ENCODE peak calls at places on chromosomes 3 and 15, in four cellular contexts. One of them, this sample, is unnamed.
A peak's percentile ranks its signal among the peaks of the same experiment; 100 is the strongest.

GRCh38 chr3:69791919-69792399 is 52.7 kb downstream of the MITF start:
- DNase-seq in NCI-H226: no peak
- DNase-seq in NCI-H524: no peak
- DNase-seq in NCI-H1092: no peak
- DNase-seq in this sample: no peak

GRCh38 chr3:9404680-9405079 is 7.3 kb downstream of the SETD5 start:
- DNase-seq in NCI-H226: no peak
- DNase-seq in NCI-H524: peak; percentile 33
- DNase-seq in NCI-H1092: no peak
- DNase-seq in this sample: no peak

GRCh38 chr3:122536634-122537033 is 21.9 kb upstream of the KPNA1 start:
- DNase-seq in NCI-H226: no peak
- DNase-seq in NCI-H524: no peak
- DNase-seq in NCI-H1092: no peak
- DNase-seq in this sample: no peak

GRCh38 chr15:41085029-41085428 is 31.1 kb downstream of the INO80 start:
- DNase-seq in NCI-H226: no peak
- DNase-seq in NCI-H524: no peak
- DNase-seq in NCI-H1092: no peak
- DNase-seq in this sample: no peak

GRCh38 chr15:90618330-90619136 is 88.8 kb downstream of the CRTC3 start:
- DNase-seq in NCI-H226: no peak
- DNase-seq in NCI-H524: no peak
- DNase-seq in NCI-H1092: peak; percentile 61
- DNase-seq in this sample: no peak

GRCh38 chr15:65819563-65819960 is 27.5 kb upstream of the DENND4A start:
- DNase-seq in NCI-H226: no peak
- DNase-seq in NCI-H524: no peak
- DNase-seq in NCI-H1092: no peak
- DNase-seq in this sample: no peak

GRCh38 chr3:177603137-177603603 is 405.9 kb upstream of the TBL1XR1 start:
- DNase-seq in NCI-H226: no peak
- DNase-seq in NCI-H524: no peak
- DNase-seq in NCI-H1092: no peak
- DNase-seq in this sample: peak; percentile 23

GRCh38 chr15:31403606-31404005 is 77.0 kb downstream of the KLF13 start:
- DNase-seq in NCI-H226: no peak
- DNase-seq in NCI-H524: no peak
- DNase-seq in NCI-H1092: no peak
- DNase-seq in this sample: no peak

GRCh38 chr3:71926242-71926560 is 141.3 kb upstream of the PROK2 start:
- DNase-seq in NCI-H226: peak; percentile 6
- DNase-seq in NCI-H524: peak; percentile 12
- DNase-seq in NCI-H1092: peak; percentile 60
- DNase-seq in this sample: no peak

GRCh38 chr15:37586976-37587375 is 347.5 kb upstream of the TMCO5A start:
- DNase-seq in NCI-H226: peak; percentile 26
- DNase-seq in NCI-H524: no peak
- DNase-seq in NCI-H1092: no peak
- DNase-seq in this sample: no peak

GRCh38 chr15:82934100-82934880 is 18.2 kb downstream of the HOMER2 start:
- DNase-seq in NCI-H226: no peak
- DNase-seq in NCI-H524: no peak
- DNase-seq in NCI-H1092: no peak
- DNase-seq in this sample: no peak

GRCh38 chr15:80404057-80404718 is at the start of gene ARNT2:
- DNase-seq in NCI-H226: peak; percentile 24
- DNase-seq in NCI-H524: peak; percentile 33
- DNase-seq in NCI-H1092: peak; percentile 35
- DNase-seq in this sample: no peak

GRCh38 chr15:34620814-34621213 is 37.4 kb upstream of the GOLGA8B start:
- DNase-seq in NCI-H226: no peak
- DNase-seq in NCI-H524: no peak
- DNase-seq in NCI-H1092: no peak
- DNase-seq in this sample: no peak

GRCh38 chr15:40379853-40380252 is 2.7 kb upstream of the KNSTRN start:
- DNase-seq in NCI-H226: peak; percentile 87
- DNase-seq in NCI-H524: no peak
- DNase-seq in NCI-H1092: no peak
- DNase-seq in this sample: no peak

GRCh38 chr3:123423806-123424205 is 25.1 kb downstream of the ADCY5 start:
- DNase-seq in NCI-H226: no peak
- DNase-seq in NCI-H524: peak; percentile 71
- DNase-seq in NCI-H1092: no peak
- DNase-seq in this sample: no peak

GRCh38 chr15:45185903-45186770 is 1.6 kb downstream of the SHF start:
- DNase-seq in NCI-H226: no peak
- DNase-seq in NCI-H524: no peak
- DNase-seq in NCI-H1092: no peak
- DNase-seq in this sample: no peak

GRCh38 chr3:45054196-45054857 is 28.2 kb downstream of the CLEC3B start:
- DNase-seq in NCI-H226: no peak
- DNase-seq in NCI-H524: no peak
- DNase-seq in NCI-H1092: no peak
- DNase-seq in this sample: no peak

GRCh38 chr3:138642927-138643253 is 34.3 kb downstream of the FAIM start:
- DNase-seq in NCI-H226: no peak
- DNase-seq in NCI-H524: no peak
- DNase-seq in NCI-H1092: no peak
- DNase-seq in this sample: no peak

GRCh38 chr3:169846458-169847193 is 23.1 kb downstream of the LRRC31 start:
- DNase-seq in NCI-H226: peak; percentile 86
- DNase-seq in NCI-H524: no peak
- DNase-seq in NCI-H1092: no peak
- DNase-seq in this sample: no peak

GRCh38 chr15:26662226-26662750 is 110.6 kb downstream of the GABRB3 start:
- DNase-seq in NCI-H226: no peak
- DNase-seq in NCI-H524: no peak
- DNase-seq in NCI-H1092: no peak
- DNase-seq in this sample: no peak

GRCh38 chr3:63333815-63334214 is 55.7 kb downstream of the SYNPR start:
- DNase-seq in NCI-H226: no peak
- DNase-seq in NCI-H524: no peak
- DNase-seq in NCI-H1092: no peak
- DNase-seq in this sample: peak; percentile 9

GRCh38 chr3:51997935-51998596 is 2.4 kb upstream of the RPL29 start:
- DNase-seq in NCI-H226: peak; percentile 84
- DNase-seq in NCI-H524: no peak
- DNase-seq in NCI-H1092: no peak
- DNase-seq in this sample: no peak

GRCh38 chr15:68431792-68432401 is at the start of gene ITGA11:
- DNase-seq in NCI-H226: peak; percentile 68
- DNase-seq in NCI-H524: peak; percentile 58
- DNase-seq in NCI-H1092: peak; percentile 39
- DNase-seq in this sample: no peak

GRCh38 chr15:63322541-63322940 is 45.1 kb downstream of the APH1B start:
- DNase-seq in NCI-H226: peak; percentile 45
- DNase-seq in NCI-H524: no peak
- DNase-seq in NCI-H1092: no peak
- DNase-seq in this sample: no peak

GRCh38 chr3:21665444-21665843 is 85.6 kb downstream of the ZNF385D start:
- DNase-seq in NCI-H226: no peak
- DNase-seq in NCI-H524: no peak
- DNase-seq in NCI-H1092: no peak
- DNase-seq in this sample: no peak

GRCh38 chr15:20280933-20281463 is 260.6 kb downstream of the GOLGA6L6 start:
- DNase-seq in NCI-H226: no peak
- DNase-seq in NCI-H524: no peak
- DNase-seq in NCI-H1092: no peak
- DNase-seq in this sample: no peak

GRCh38 chr3:61885414-61885813 is 324.0 kb downstream of the PTPRG start:
- DNase-seq in NCI-H226: no peak
- DNase-seq in NCI-H524: no peak
- DNase-seq in NCI-H1092: no peak
- DNase-seq in this sample: no peak

This sample was measured in NCI-H1694 treated with DMSO at 0.1 percent for 48 hours.